ENCODE peak calls at places on chromosomes 2 and 18, in seven cellular contexts. One of them, this sample, is unnamed. For H3K4me1 and H3K36me3, the result is how much of the 10 kb centered on the place peaks cover.

GRCh38 chr2:239394346-239394945 is 6.4 kb downstream of the HDAC4 start:
- DNase-seq in neuronal stem cell: no peak
- DNase-seq in HepG2: no peak
- DNase-seq in astrocyte: no peak
- DNase-seq in fibroblast of lung: no peak
- DNase-seq in GM23248: no peak
- DNase-seq in OCI-LY7: no peak
- DNase-seq in this sample: no peak

GRCh38 chr18:76453057-76453561 is 41.9 kb downstream of the ZNF516 start:
- DNase-seq in astrocyte: no peak
- DNase-seq in neuronal stem cell: no peak
- DNase-seq in fibroblast of lung: peak
- DNase-seq in GM23248: no peak
- DNase-seq in HepG2: no peak
- DNase-seq in OCI-LY7: no peak
- DNase-seq in this sample: no peak

GRCh38 chr2:12265646-12266045 is 451.1 kb upstream of the TRIB2 start:
- DNase-seq in fibroblast of lung: peak
- DNase-seq in astrocyte: no peak
- DNase-seq in OCI-LY7: no peak
- DNase-seq in neuronal stem cell: no peak
- DNase-seq in GM23248: no peak
- DNase-seq in HepG2: no peak
- DNase-seq in this sample: no peak

GRCh38 chr2:73218298-73218697 is 4.3 kb downstream of the SMYD5 start:
- DNase-seq in OCI-LY7: no peak
- DNase-seq in GM23248: peak
- DNase-seq in neuronal stem cell: no peak
- DNase-seq in astrocyte: no peak
- DNase-seq in fibroblast of lung: peak
- DNase-seq in HepG2: no peak
- DNase-seq in this sample: peak

GRCh38 chr2:166573393-166573792 is 79.3 kb upstream of the SCN7A start:
- DNase-seq in HepG2: peak
- DNase-seq in astrocyte: peak
- DNase-seq in GM23248: peak
- DNase-seq in OCI-LY7: no peak
- DNase-seq in neuronal stem cell: peak
- DNase-seq in fibroblast of lung: peak
- DNase-seq in this sample: peak

GRCh38 chr2:174797792-174798276 is 33.6 kb upstream of the CHRNA1 start:
- DNase-seq in neuronal stem cell: no peak
- DNase-seq in astrocyte: peak
- DNase-seq in OCI-LY7: no peak
- DNase-seq in fibroblast of lung: peak
- DNase-seq in HepG2: no peak
- DNase-seq in GM23248: peak
- DNase-seq in this sample: no peak

GRCh38 chr18:80159713-80160636 is 50.9 kb downstream of the ADNP2 start:
- DNase-seq in fibroblast of lung: no peak
- DNase-seq in OCI-LY7: no peak
- DNase-seq in HepG2: no peak
- DNase-seq in astrocyte: no peak
- DNase-seq in neuronal stem cell: no peak
- DNase-seq in GM23248: peak
- DNase-seq in this sample: no peak

GRCh38 chr2:233422050-233422639 is 67.9 kb downstream of the DGKD start:
- DNase-seq in HepG2: no peak
- DNase-seq in neuronal stem cell: no peak
- DNase-seq in OCI-LY7: peak
- DNase-seq in fibroblast of lung: no peak
- DNase-seq in GM23248: no peak
- DNase-seq in astrocyte: no peak
- DNase-seq in this sample: peak

GRCh38 chr2:225566798-225567197 is 167.3 kb downstream of the NYAP2 start:
- DNase-seq in OCI-LY7: no peak
- DNase-seq in fibroblast of lung: no peak
- DNase-seq in HepG2: no peak
- DNase-seq in neuronal stem cell: no peak
- DNase-seq in astrocyte: no peak
- DNase-seq in GM23248: peak
- DNase-seq in this sample: peak

GRCh38 chr2:182463760-182464159 is 36.9 kb upstream of the PDE1A start:
- DNase-seq in GM23248: no peak
- DNase-seq in neuronal stem cell: no peak
- DNase-seq in OCI-LY7: no peak
- DNase-seq in HepG2: no peak
- DNase-seq in astrocyte: no peak
- DNase-seq in fibroblast of lung: no peak
- DNase-seq in this sample: no peak

GRCh38 chr2:157143901-157144300 is 113.6 kb upstream of the GALNT5 start:
- DNase-seq in HepG2: no peak
- DNase-seq in astrocyte: no peak
- DNase-seq in GM23248: no peak
- DNase-seq in neuronal stem cell: no peak
- DNase-seq in OCI-LY7: no peak
- DNase-seq in fibroblast of lung: no peak
- DNase-seq in this sample: no peak

GRCh38 chr18:47917923-47918610 is 12.4 kb downstream of the SMAD2 start:
- DNase-seq in HepG2: no peak
- DNase-seq in OCI-LY7: no peak
- DNase-seq in neuronal stem cell: no peak
- DNase-seq in fibroblast of lung: no peak
- DNase-seq in astrocyte: no peak
- DNase-seq in GM23248: no peak
- DNase-seq in this sample: no peak

GRCh38 chr2:203886579-203887230 is 19.1 kb downstream of the CTLA4 start:
- DNase-seq in HepG2: no peak
- DNase-seq in OCI-LY7: no peak
- DNase-seq in GM23248: no peak
- DNase-seq in fibroblast of lung: no peak
- DNase-seq in neuronal stem cell: no peak
- DNase-seq in astrocyte: no peak
- DNase-seq in this sample: peak

GRCh38 chr2:58562281-58562680 is 321.2 kb upstream of the FANCL start:
- DNase-seq in OCI-LY7: no peak
- DNase-seq in HepG2: no peak
- DNase-seq in astrocyte: peak
- DNase-seq in GM23248: peak
- DNase-seq in fibroblast of lung: peak
- DNase-seq in neuronal stem cell: no peak
- DNase-seq in this sample: peak

GRCh38 chr2:101446869-101447268 is 28.0 kb downstream of the RFX8 start:
- DNase-seq in astrocyte: peak
- DNase-seq in fibroblast of lung: peak
- DNase-seq in OCI-LY7: no peak
- DNase-seq in GM23248: peak
- DNase-seq in HepG2: no peak
- DNase-seq in neuronal stem cell: no peak
- DNase-seq in this sample: peak

GRCh38 chr2:11013196-11013595 is 101.5 kb downstream of the KCNF1 start:
- DNase-seq in neuronal stem cell: no peak
- DNase-seq in OCI-LY7: no peak
- DNase-seq in fibroblast of lung: no peak
- DNase-seq in HepG2: no peak
- DNase-seq in astrocyte: no peak
- DNase-seq in GM23248: no peak
- DNase-seq in this sample: no peak

DNA sequence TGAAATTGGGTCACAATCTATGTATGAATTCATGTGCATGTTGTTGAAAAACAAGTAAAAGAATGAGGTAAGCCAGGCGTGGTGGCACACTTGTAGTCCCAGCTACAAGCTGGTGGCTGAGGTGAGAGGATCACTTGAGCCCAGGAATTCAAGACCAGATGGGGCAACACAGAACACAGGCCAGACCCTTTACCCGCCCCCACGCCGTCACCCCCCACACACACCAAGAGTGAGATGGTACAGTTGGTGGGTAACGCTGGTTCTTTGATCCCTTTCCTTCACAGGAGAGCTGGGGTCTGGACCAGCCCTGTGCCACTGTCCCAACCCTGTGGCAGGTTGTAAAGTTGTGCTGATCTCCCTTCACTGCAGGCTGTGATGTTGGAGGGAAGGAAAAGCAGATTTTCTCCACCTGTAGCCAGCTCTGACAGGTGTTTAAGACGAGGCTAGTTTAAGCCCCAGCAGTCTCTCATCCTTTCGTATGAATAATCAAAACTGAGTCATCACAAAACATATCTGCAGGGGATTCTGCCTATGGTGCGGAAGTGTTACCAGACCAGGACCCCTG is 13.6 kb downstream of the B3GNT2 start:
- DNase-seq in astrocyte: no peak
- DNase-seq in HepG2: no peak
- DNase-seq in GM23248: no peak
- DNase-seq in fibroblast of lung: no peak
- DNase-seq in neuronal stem cell: no peak
- DNase-seq in OCI-LY7: no peak
- DNase-seq in this sample: no peak
- H3K4me1 ChIP-seq in astrocyte: under half
- H3K4me1 ChIP-seq in HepG2: half or more
- H3K4me1 ChIP-seq in GM23248: under half
- H3K4me1 ChIP-seq in fibroblast of lung: under half
- H3K4me1 ChIP-seq in neuronal stem cell: under half
- H3K4me1 ChIP-seq in OCI-LY7: under half
- H3K4me1 ChIP-seq in this sample: under half

DNA sequence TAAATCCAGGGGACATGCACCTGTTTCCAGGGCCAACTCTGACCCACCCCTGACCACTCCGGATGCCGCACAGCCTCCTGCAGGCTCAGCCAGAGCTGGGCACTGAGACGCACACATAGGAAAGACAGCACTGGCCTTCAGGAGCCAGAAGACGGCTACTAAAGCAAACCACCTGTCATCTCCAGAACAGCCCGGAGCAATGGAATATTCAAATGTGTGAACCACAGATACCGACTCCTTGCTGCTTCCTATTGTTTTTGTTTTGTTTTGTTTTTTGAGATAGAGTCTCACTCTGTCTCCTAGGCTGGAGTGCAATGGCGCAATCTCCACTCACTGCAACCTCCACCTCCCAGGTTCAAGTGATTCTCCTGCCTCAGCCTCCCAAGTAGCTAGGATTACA is 94.0 kb downstream of the LAMA1 start:
- DNase-seq in GM23248: no peak
- DNase-seq in neuronal stem cell: no peak
- DNase-seq in HepG2: no peak
- DNase-seq in OCI-LY7: no peak
- DNase-seq in fibroblast of lung: no peak
- DNase-seq in astrocyte: no peak
- DNase-seq in this sample: no peak
- H3K36me3 ChIP-seq in GM23248: under half
- H3K36me3 ChIP-seq in neuronal stem cell: under half
- H3K36me3 ChIP-seq in HepG2: under half
- H3K36me3 ChIP-seq in OCI-LY7: under half
- H3K36me3 ChIP-seq in fibroblast of lung: under half
- H3K36me3 ChIP-seq in astrocyte: under half
- H3K36me3 ChIP-seq in this sample: under half

GRCh38 chr2:237700583-237701032 is 73.2 kb downstream of the LRRFIP1 start:
- DNase-seq in neuronal stem cell: no peak
- DNase-seq in astrocyte: peak
- DNase-seq in HepG2: no peak
- DNase-seq in OCI-LY7: peak
- DNase-seq in fibroblast of lung: peak
- DNase-seq in GM23248: peak
- DNase-seq in this sample: no peak

GRCh38 chr2:237701859-237702370 is 74.5 kb downstream of the LRRFIP1 start:
- DNase-seq in OCI-LY7: no peak
- DNase-seq in fibroblast of lung: no peak
- DNase-seq in astrocyte: no peak
- DNase-seq in HepG2: no peak
- DNase-seq in neuronal stem cell: no peak
- DNase-seq in GM23248: no peak
- DNase-seq in this sample: no peak

GRCh38 chr2:237699870-237700582 is 72.6 kb downstream of the LRRFIP1 start:
- DNase-seq in fibroblast of lung: no peak
- DNase-seq in neuronal stem cell: no peak
- DNase-seq in GM23248: no peak
- DNase-seq in astrocyte: no peak
- DNase-seq in OCI-LY7: no peak
- DNase-seq in HepG2: no peak
- DNase-seq in this sample: no peak

GRCh38 chr2:237702439-237703397 is 75.3 kb downstream of the LRRFIP1 start:
- DNase-seq in GM23248: peak
- DNase-seq in OCI-LY7: no peak
- DNase-seq in fibroblast of lung: peak
- DNase-seq in neuronal stem cell: no peak
- DNase-seq in astrocyte: peak
- DNase-seq in HepG2: no peak
- DNase-seq in this sample: no peak

DNA sequence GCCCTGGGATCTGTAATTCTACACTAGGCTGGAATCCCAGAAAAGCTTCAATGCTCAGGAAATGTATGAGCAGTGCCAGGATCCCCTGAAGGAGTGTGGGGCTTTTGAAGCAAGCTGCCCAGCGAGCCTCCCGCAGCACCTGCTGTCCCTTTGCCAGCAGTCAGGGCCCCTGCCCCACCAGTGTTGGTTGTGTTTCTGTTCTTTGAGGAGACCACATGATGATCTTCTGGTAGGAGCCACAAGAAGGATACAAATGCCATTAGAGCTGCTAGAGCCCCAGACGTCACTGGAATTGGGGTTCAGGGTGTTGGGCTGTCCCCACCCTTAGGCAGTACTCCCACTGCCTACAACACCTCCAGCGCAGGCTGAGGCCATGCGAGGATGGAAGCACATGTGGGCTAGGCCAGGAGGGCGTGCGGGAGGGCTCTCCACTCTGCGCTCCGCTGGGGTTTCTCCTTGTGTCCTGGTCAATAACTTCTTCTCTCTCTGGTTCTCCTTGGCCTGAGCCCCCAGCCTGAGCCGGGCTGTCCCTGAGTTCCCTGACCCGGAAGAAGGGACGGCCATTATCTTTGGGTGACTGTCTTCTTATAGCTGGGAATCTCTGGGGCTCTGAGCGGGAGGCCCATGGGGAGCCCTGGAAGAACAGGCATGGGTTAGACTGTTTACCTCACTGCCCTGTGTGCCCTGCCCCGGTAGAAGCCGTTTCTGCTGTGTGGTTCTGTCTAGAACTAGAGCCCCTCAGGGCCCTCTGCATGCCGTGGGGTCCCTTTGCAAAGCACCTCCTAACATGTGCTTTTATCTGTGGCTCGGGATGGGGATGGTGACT is 73.9 kb downstream of the LRRFIP1 start:
- DNase-seq in neuronal stem cell: no peak
- DNase-seq in astrocyte: no peak
- DNase-seq in GM23248: no peak
- DNase-seq in fibroblast of lung: no peak
- DNase-seq in HepG2: no peak
- DNase-seq in OCI-LY7: no peak
- DNase-seq in this sample: no peak
- H3K4me2 ChIP-seq in neuronal stem cell: no peak
- H3K4me2 ChIP-seq in astrocyte: peak
- H3K4me2 ChIP-seq in GM23248: peak
- H3K4me2 ChIP-seq in fibroblast of lung: no peak
- H3K4me2 ChIP-seq in HepG2: no peak
- H3K4me2 ChIP-seq in OCI-LY7: peak
- H3K4me2 ChIP-seq in this sample: no peak

GRCh38 chr2:207156045-207156444 is 9.7 kb downstream of the KLF7 start:
- DNase-seq in HepG2: no peak
- DNase-seq in fibroblast of lung: no peak
- DNase-seq in astrocyte: no peak
- DNase-seq in GM23248: no peak
- DNase-seq in neuronal stem cell: no peak
- DNase-seq in OCI-LY7: no peak
- DNase-seq in this sample: no peak
- H3K4me1 ChIP-seq in HepG2: under half
- H3K4me1 ChIP-seq in fibroblast of lung: under half
- H3K4me1 ChIP-seq in astrocyte: half or more
- H3K4me1 ChIP-seq in GM23248: half or more
- H3K4me1 ChIP-seq in neuronal stem cell: under half
- H3K4me1 ChIP-seq in OCI-LY7: under half
- H3K4me1 ChIP-seq in this sample: under half